ENCODE peak calls at places on chromosomes 16 and 17, in six cellular contexts. T, R, J, P, L and A are unnamed samples.

GRCh38 chr16:84484579-84485254 is 19.7 kb downstream of the MEAK7 start:
- DNase-seq in T (peak; percentile 41), R (no peak), J (peak; percentile 51), P (no peak), L (no peak), A (peak; percentile 51)

GRCh38 chr16:86324320-86324719 is 186.0 kb upstream of the FOXF1 start:
- DNase-seq in T (no peak), R (no peak), J (no peak), P (no peak), L (no peak), A (no peak)

GRCh38 chr16:79360267-79360666 is 240.3 kb downstream of the MAF start:
- DNase-seq in T (no peak), R (no peak), J (no peak), P (no peak), L (no peak), A (no peak)

GRCh38 chr17:79914813-79915740 is 75.8 kb upstream of the CBX4 start:
- DNase-seq in T (no peak), R (no peak), J (peak; percentile 8), P (no peak), L (no peak), A (no peak)

GRCh38 chr17:48841395-48841831 is 10.6 kb downstream of the CALCOCO2 start:
- DNase-seq in T (peak; percentile 63), R (no peak), J (no peak), P (no peak), L (no peak), A (no peak)

GRCh38 chr17:13244511-13244910 is 226.7 kb upstream of the ELAC2 start:
- DNase-seq in T (no peak), R (no peak), J (peak; percentile 21), P (no peak), L (no peak), A (no peak)

GRCh38 chr16:30068750-30069574 is 3.4 kb downstream of the ALDOA start:
- DNase-seq in T (no peak), R (no peak), J (no peak), P (no peak), L (no peak), A (no peak)

GRCh38 chr16:50806099-50807062 is 64.5 kb downstream of the CYLD start:
- DNase-seq in T (peak; percentile 87), R (peak; percentile 65), J (peak; percentile 80), P (peak; percentile 57), L (peak; percentile 91), A (peak; percentile 88)

GRCh38 chr16:19118938-19119431 is 5.2 kb downstream of the ITPRIPL2 start:
- DNase-seq in T (peak; percentile 90), R (no peak), J (no peak), P (peak; percentile 72), L (no peak), A (peak; percentile 47)

GRCh38 chr16:66933776-66934137 is 445 bp downstream of the CIAO2B start:
- DNase-seq in T (no peak), R (no peak), J (no peak), P (peak; percentile 16), L (no peak), A (no peak)

GRCh38 chr17:57242148-57242547 is 14.2 kb upstream of the MSI2 start:
- DNase-seq in T (no peak), R (no peak), J (no peak), P (no peak), L (no peak), A (no peak)

GRCh38 chr16:50183316-50183715 is 30.2 kb downstream of the TENT4B start:
- DNase-seq in T (peak; percentile 63), R (no peak), J (no peak), P (peak; percentile 89), L (no peak), A (no peak)

GRCh38 chr16:12674096-12674495 is 129.6 kb downstream of the CPPED1 start:
- DNase-seq in T (peak; percentile 79), R (no peak), J (no peak), P (peak; percentile 76), L (no peak), A (no peak)

GRCh38 chr17:28716740-28717577 is 709 bp downstream of the RAB34 start:
- DNase-seq in T (peak; percentile 40), R (no peak), J (peak; percentile 46), P (peak; percentile 5), L (no peak), A (no peak)

GRCh38 chr16:74603848-74604247 is 3.1 kb downstream of the GLG1 start:
- DNase-seq in T (peak; percentile 52), R (no peak), J (no peak), P (no peak), L (no peak), A (no peak)